ENCODE peak calls at places on chromosomes 5 and 9, in four cellular contexts. One of them, this sample, is unnamed.

GRCh38 chr9:93133641-93134017 is 422 bp downstream of the NINJ1 start:
- DNase-seq in caudate nucleus: no peak
- DNase-seq in putamen: no peak
- DNase-seq in Right ventricle myocardium inferior: peak
- DNase-seq in this sample: peak

GRCh38 chr5:167993771-167994170 is 297.7 kb upstream of the WWC1 start:
- DNase-seq in Right ventricle myocardium inferior: no peak
- DNase-seq in caudate nucleus: no peak
- DNase-seq in putamen: no peak
- DNase-seq in this sample: no peak

GRCh38 chr9:72476617-72477375 is 44.6 kb upstream of the TMC1 start:
- DNase-seq in Right ventricle myocardium inferior: no peak
- DNase-seq in caudate nucleus: no peak
- DNase-seq in putamen: no peak
- DNase-seq in this sample: no peak

GRCh38 chr9:138051586-138052321 is 174.2 kb downstream of the CACNA1B start:
- DNase-seq in caudate nucleus: no peak
- DNase-seq in putamen: no peak
- DNase-seq in Right ventricle myocardium inferior: no peak
- DNase-seq in this sample: no peak

GRCh38 chr5:113020461-113021273 is 44.1 kb downstream of the DCP2 start:
- DNase-seq in putamen: no peak
- DNase-seq in caudate nucleus: no peak
- DNase-seq in Right ventricle myocardium inferior: no peak
- DNase-seq in this sample: no peak

GRCh38 chr5:27868292-27868691 is 829.9 kb upstream of the CDH9 start:
- DNase-seq in caudate nucleus: no peak
- DNase-seq in putamen: no peak
- DNase-seq in Right ventricle myocardium inferior: no peak
- DNase-seq in this sample: no peak

GRCh38 chr5:156411131-156411727 is 84.3 kb downstream of the SGCD start:
- DNase-seq in caudate nucleus: no peak
- DNase-seq in putamen: no peak
- DNase-seq in Right ventricle myocardium inferior: no peak
- DNase-seq in this sample: no peak

GRCh38 chr9:117418111-117418510 is 3.3 kb upstream of the ASTN2 start:
- DNase-seq in caudate nucleus: no peak
- DNase-seq in putamen: no peak
- DNase-seq in Right ventricle myocardium inferior: no peak
- DNase-seq in this sample: no peak

GRCh38 chr9:97638666-97639065 is 5.0 kb downstream of the NCBP1 start:
- DNase-seq in putamen: no peak
- DNase-seq in caudate nucleus: no peak
- DNase-seq in Right ventricle myocardium inferior: no peak
- DNase-seq in this sample: no peak

GRCh38 chr5:141878186-141878770 is at the start of gene PCDH1:
- DNase-seq in caudate nucleus: no peak
- DNase-seq in Right ventricle myocardium inferior: peak
- DNase-seq in putamen: peak
- DNase-seq in this sample: peak

GRCh38 chr5:87403899-87404298 is 8.8 kb downstream of the CCNH start:
- DNase-seq in Right ventricle myocardium inferior: no peak
- DNase-seq in caudate nucleus: no peak
- DNase-seq in putamen: no peak
- DNase-seq in this sample: no peak

GRCh38 chr9:78026416-78026815 is 5.2 kb downstream of the GNAQ start:
- DNase-seq in caudate nucleus: no peak
- DNase-seq in Right ventricle myocardium inferior: no peak
- DNase-seq in putamen: no peak
- DNase-seq in this sample: no peak

GRCh38 chr5:72836810-72837209 is 20.3 kb downstream of the TNPO1 start:
- DNase-seq in putamen: no peak
- DNase-seq in Right ventricle myocardium inferior: no peak
- DNase-seq in caudate nucleus: no peak
- DNase-seq in this sample: no peak

GRCh38 chr9:112371060-112371459 is 8.8 kb upstream of the HSDL2 start:
- DNase-seq in Right ventricle myocardium inferior: no peak
- DNase-seq in caudate nucleus: no peak
- DNase-seq in putamen: no peak
- DNase-seq in this sample: no peak

GRCh38 chr5:95673076-95673475 is 9.7 kb downstream of the SPATA9 start:
- DNase-seq in putamen: no peak
- DNase-seq in Right ventricle myocardium inferior: no peak
- DNase-seq in caudate nucleus: no peak
- DNase-seq in this sample: no peak

GRCh38 chr5:7850533-7851239 is at the start of gene CFAP90:
- DNase-seq in putamen: no peak
- DNase-seq in Right ventricle myocardium inferior: peak
- DNase-seq in caudate nucleus: no peak
- DNase-seq in this sample: no peak

GRCh38 chr5:103487253-103487652 is 75.3 kb downstream of the NUDT12 start:
- DNase-seq in putamen: no peak
- DNase-seq in caudate nucleus: no peak
- DNase-seq in Right ventricle myocardium inferior: no peak
- DNase-seq in this sample: peak

GRCh38 chr9:16912197-16912596 is 41.7 kb upstream of the BNC2 start:
- DNase-seq in putamen: no peak
- DNase-seq in Right ventricle myocardium inferior: no peak
- DNase-seq in caudate nucleus: no peak
- DNase-seq in this sample: peak

This sample was measured in hepatic stellate cell.